ENCODE peak calls at places on chromosome 14, in four cellular contexts. One of them, this sample, is unnamed.

GRCh38 chr14:52902971-52903385 is 47.9 kb downstream of the FERMT2 start:
- DNase-seq in MM.1S: no peak
- DNase-seq in transverse colon: no peak
- DNase-seq in tibial nerve: no peak
- DNase-seq in this sample: no peak

GRCh38 chr14:48983355-48983888 is 602.8 kb downstream of the RPS29 start:
- DNase-seq in MM.1S: no peak
- DNase-seq in transverse colon: no peak
- DNase-seq in tibial nerve: no peak
- DNase-seq in this sample: no peak

GRCh38 chr14:76810525-76810924 is 2.2 kb downstream of the ANGEL1 start:
- DNase-seq in MM.1S: no peak
- DNase-seq in transverse colon: no peak
- DNase-seq in tibial nerve: no peak
- DNase-seq in this sample: no peak

GRCh38 chr14:80521456-80521855 is 310.2 kb upstream of the DIO2 start:
- DNase-seq in MM.1S: no peak
- DNase-seq in transverse colon: no peak
- DNase-seq in tibial nerve: no peak
- DNase-seq in this sample: no peak

GRCh38 chr14:32225378-32225920 is 22.4 kb upstream of the RNU6-8 start:
- DNase-seq in MM.1S: no peak
- DNase-seq in transverse colon: no peak
- DNase-seq in tibial nerve: no peak
- DNase-seq in this sample: no peak

GRCh38 chr14:73397810-73398209 is 60.5 kb downstream of the NUMB start:
- DNase-seq in MM.1S: no peak
- DNase-seq in transverse colon: no peak
- DNase-seq in tibial nerve: no peak
- DNase-seq in this sample: no peak

GRCh38 chr14:32627545-32628298 is 298.6 kb downstream of the AKAP6 start:
- DNase-seq in MM.1S: no peak
- DNase-seq in transverse colon: no peak
- DNase-seq in tibial nerve: no peak
- DNase-seq in this sample: no peak

GRCh38 chr14:77310041-77310440 is 10.6 kb downstream of the POMT2 start:
- DNase-seq in MM.1S: no peak
- DNase-seq in transverse colon: no peak
- DNase-seq in tibial nerve: no peak
- DNase-seq in this sample: no peak

DNA sequence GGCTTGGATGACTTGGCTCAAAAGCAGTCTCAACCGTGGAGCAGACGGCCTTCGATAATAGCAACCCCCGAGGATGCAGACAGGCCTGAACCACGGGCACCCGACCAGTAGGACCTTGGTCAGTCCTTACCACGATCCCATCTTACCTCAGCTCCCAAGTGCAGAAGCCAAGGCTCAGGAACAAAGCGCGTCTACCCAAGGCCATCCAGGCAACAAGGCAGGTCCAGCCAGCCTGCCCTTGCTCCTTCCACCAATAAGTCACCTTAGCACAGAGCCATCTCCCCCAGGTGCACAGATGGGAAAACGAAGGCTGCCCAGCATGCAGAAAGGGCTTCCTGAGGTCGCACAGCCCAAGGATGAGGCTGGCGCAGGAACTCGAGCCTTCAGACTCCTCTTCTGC is 77.3 kb downstream of the BCL11B start:
- DNase-seq in MM.1S: no peak
- DNase-seq in transverse colon: no peak
- DNase-seq in tibial nerve: no peak
- DNase-seq in this sample: no peak
- H3K4me1 ChIP-seq in MM.1S: no peaks in the 10 kb centered on the region
- H3K4me1 ChIP-seq in transverse colon: no peaks in the 10 kb centered on the region
- H3K4me1 ChIP-seq in tibial nerve: peaks cover 33% of the 10 kb centered on the region
- H3K4me1 ChIP-seq in this sample: no peaks in the 10 kb centered on the region

GRCh38 chr14:105228562-105228961 is 19.8 kb upstream of the BTBD6 start:
- DNase-seq in MM.1S: no peak
- DNase-seq in transverse colon: no peak
- DNase-seq in tibial nerve: no peak
- DNase-seq in this sample: no peak
- H3K27ac ChIP-seq in MM.1S: no peak overlapping the region
- H3K27ac ChIP-seq in transverse colon: no peak overlapping the region
- H3K27ac ChIP-seq in tibial nerve: no peak overlapping the region
- H3K27ac ChIP-seq in this sample: no peak overlapping the region

DNA sequence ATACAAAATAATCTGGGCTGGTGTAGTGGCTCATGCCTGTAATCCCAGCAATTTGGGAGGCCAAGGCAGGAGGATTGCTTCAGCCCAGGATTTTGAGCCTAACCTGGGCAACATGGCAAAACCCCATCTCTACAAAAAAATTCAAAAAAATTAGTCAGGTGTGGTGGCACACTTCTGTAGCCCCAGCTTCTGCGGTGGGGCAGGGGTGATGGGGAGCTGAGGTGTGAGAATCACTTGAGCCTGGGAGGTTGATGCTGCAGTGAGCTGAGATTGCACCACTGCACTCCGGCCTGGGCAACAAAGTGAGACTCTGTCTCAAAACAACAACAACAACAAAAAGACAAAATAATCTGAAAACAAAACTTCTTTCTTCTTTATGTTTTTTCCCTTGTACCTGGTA is 66.0 kb downstream of the TC2N start:
- DNase-seq in MM.1S: no peak
- DNase-seq in transverse colon: no peak
- DNase-seq in tibial nerve: no peak
- DNase-seq in this sample: no peak
- H3K4me1 ChIP-seq in MM.1S: no peaks in the 10 kb centered on the region
- H3K4me1 ChIP-seq in transverse colon: no peaks in the 10 kb centered on the region
- H3K4me1 ChIP-seq in tibial nerve: no peaks in the 10 kb centered on the region
- H3K4me1 ChIP-seq in this sample: no peaks in the 10 kb centered on the region

DNA sequence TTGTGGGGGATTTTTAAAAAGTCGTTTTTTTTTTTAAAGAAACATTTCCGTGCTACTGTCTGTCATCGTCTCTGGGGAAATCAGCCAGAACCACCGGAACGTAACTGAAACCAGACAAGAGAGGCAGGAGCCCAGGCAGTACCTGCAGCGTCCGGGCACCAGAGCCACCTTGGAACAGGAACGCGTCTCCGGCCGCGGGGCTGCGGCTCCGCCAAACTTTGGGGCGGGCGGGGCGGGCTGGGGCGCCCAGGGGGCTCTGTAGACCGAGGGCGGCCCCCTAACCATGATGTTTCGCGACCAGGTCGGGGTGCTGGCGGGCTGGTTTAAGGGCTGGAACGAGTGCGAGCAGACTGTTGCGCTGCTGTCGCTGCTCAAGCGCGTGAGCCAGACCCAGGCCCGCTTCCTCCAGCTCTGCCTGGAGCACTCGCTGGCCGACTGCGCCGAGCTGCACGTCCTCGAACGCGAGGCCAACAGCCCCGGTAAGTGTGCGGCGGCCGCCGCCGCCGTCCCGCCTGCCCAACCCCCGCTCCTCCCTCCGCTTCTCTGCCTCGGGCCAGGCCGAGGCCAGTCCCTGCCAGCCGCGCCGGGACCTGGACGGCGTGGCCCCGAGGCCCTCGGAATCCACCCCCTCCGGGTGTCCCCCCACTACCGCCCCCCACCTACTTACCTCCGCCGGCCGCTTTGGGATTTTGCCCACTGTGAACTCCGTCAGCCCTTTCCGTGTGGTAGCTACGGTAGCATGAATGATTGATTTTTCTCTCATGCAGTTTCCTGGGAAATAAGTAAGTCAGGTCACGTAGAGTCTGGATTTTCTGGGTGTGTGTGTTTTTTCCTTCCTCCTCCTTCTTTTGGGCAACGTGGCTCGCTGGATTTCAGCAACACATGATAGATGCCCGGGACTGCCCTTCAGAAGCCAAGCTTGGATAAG is 970 bp downstream of the SAMD4A start:
- DNase-seq in MM.1S: peak; percentile 30
- DNase-seq in transverse colon: peak; percentile 49
- DNase-seq in tibial nerve: peak; percentile 17
- DNase-seq in this sample: no peak
- H3K27ac ChIP-seq in MM.1S: peak overlapping the region; percentile 23
- H3K27ac ChIP-seq in transverse colon: peak overlapping the region; percentile 97
- H3K27ac ChIP-seq in tibial nerve: peak overlapping the region; percentile 99
- H3K27ac ChIP-seq in this sample: peak overlapping the region; percentile 99

GRCh38 chr14:92122351-92122677 is 545 bp downstream of the CPSF2 start:
- DNase-seq in MM.1S: peak; percentile 26
- DNase-seq in transverse colon: peak; percentile 23
- DNase-seq in tibial nerve: no peak
- DNase-seq in this sample: no peak
- H3K4me1 ChIP-seq in MM.1S: peaks cover 6% of the 10 kb centered on the region
- H3K4me1 ChIP-seq in transverse colon: peaks cover 10% of the 10 kb centered on the region
- H3K4me1 ChIP-seq in tibial nerve: peaks cover 56% of the 10 kb centered on the region
- H3K4me1 ChIP-seq in this sample: peaks cover 20% of the 10 kb centered on the region

DNA sequence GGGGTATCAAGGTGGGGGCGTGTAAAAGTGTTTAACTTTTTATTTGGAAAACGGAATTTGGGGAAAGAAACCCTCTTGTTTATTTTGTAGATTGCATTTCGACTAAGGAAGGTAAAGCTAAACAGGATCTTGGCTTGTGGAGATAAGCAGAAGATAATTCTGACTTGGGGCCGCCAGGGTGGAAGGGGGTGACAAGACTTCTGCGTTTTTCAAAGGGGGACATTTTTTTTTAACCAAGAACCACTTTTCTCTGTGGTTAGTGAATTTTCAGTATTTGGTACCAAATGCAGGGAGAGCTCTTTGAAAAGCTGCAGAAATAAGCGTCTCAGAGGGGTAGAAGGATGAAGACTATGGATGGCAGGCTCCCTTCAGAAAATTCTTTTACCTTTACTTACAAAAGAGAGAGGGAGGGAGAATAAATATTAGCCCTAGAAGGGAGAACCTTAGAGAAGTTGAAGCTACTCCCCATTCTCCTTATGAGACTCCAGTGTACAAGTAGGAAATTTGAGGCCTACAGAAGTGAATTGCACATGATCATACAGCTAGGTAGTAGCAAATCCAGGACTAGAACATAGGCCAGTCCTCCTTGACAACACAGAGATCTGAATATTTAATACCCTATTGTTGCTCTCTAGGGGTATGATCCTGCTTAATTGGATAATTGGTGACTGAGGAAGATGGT is 783 bp downstream of the MRPL52 start:
- DNase-seq in MM.1S: no peak
- DNase-seq in transverse colon: no peak
- DNase-seq in tibial nerve: no peak
- DNase-seq in this sample: no peak
- H3K27ac ChIP-seq in MM.1S: peak overlapping the region; percentile 49
- H3K27ac ChIP-seq in transverse colon: peak overlapping the region; percentile 84
- H3K27ac ChIP-seq in tibial nerve: no peak overlapping the region
- H3K27ac ChIP-seq in this sample: peak overlapping the region; percentile 78

DNA sequence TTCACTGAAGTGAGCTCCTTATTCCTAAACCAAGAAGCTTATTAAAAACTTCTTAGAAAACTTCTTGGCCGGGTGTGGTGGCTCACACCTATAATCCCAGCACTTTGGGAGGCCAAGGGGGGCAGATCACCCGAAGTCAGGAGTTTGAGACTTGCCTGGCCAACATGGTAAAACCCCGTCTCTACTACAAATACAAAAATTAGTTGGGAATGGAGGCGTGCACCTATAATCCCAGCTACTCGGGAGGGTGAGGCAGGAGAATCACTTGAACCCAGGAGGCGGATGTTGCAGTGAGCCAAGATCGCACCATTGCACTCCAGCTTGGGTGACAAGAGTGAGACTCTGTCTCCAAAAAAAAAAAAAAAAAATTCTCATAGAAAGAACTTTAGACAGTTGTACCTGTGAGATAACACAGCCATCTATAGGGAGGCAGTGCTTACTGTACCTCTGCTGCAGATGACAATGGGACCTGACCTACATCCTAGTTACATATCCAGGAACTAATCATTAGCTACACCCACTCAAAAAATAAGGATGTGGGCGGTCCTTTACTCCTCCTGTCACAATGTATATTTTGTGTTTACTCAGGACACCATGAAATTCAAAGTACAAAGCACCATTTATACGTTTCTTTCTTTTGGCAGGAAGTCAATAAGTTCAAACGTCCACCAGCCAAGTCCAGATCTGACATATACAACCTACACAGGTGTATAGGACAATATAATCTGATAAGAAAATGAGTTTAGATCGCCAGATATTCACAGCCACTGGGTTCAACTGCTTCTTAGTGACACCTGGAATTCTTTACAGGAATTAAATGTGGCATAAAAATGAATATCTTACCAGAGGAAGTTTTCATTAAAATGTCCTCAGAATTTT is 14.9 kb downstream of the STXBP6 start:
- DNase-seq in MM.1S: no peak
- DNase-seq in transverse colon: no peak
- DNase-seq in tibial nerve: no peak
- DNase-seq in this sample: no peak
- H3K4me1 ChIP-seq in MM.1S: no peaks in the 10 kb centered on the region
- H3K4me1 ChIP-seq in transverse colon: peaks cover 13% of the 10 kb centered on the region
- H3K4me1 ChIP-seq in tibial nerve: peaks cover 6% of the 10 kb centered on the region
- H3K4me1 ChIP-seq in this sample: peaks cover 13% of the 10 kb centered on the region

GRCh38 chr14:83120187-83120586 is 1586.5 kb upstream of the SEL1L start:
- DNase-seq in MM.1S: no peak
- DNase-seq in transverse colon: no peak
- DNase-seq in tibial nerve: no peak
- DNase-seq in this sample: no peak
- H3K27ac ChIP-seq in MM.1S: no peak overlapping the region
- H3K27ac ChIP-seq in transverse colon: no peak overlapping the region
- H3K27ac ChIP-seq in tibial nerve: no peak overlapping the region
- H3K27ac ChIP-seq in this sample: no peak overlapping the region

DNA sequence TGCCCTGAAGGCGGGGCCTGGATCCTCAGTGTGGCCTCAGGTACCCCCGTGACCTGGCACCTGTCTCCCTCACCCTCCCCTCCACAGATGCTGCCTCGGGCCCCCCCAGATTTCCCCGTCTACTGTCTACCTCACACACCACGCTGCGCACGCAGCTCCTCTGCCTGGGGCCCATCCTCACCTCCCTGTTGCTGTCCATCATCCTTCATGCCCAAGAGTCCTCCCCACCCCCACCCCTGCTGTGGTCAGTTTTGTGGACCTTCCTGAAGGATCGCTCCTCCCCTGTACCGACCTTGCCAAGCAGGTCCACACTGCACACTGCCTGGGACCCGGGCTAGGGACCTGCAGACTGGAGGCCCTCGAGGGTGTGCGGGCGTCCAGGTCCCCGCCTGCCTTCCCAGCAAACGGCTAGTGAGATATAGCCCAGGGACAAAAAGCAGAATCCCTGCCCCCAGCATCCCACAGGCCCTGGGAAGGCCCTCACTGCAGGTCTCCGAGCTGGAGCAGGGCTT is 197.4 kb upstream of the DIO3 start:
- DNase-seq in MM.1S: no peak
- DNase-seq in transverse colon: no peak
- DNase-seq in tibial nerve: no peak
- DNase-seq in this sample: no peak
- H3K4me1 ChIP-seq in MM.1S: no peaks in the 10 kb centered on the region
- H3K4me1 ChIP-seq in transverse colon: peaks cover 21% of the 10 kb centered on the region
- H3K4me1 ChIP-seq in tibial nerve: peaks cover 45% of the 10 kb centered on the region
- H3K4me1 ChIP-seq in this sample: no peaks in the 10 kb centered on the region

GRCh38 chr14:64654931-64655330 is 49.3 kb upstream of the PLEKHG3 start:
- DNase-seq in MM.1S: no peak
- DNase-seq in transverse colon: no peak
- DNase-seq in tibial nerve: no peak
- DNase-seq in this sample: no peak
- H3K27ac ChIP-seq in MM.1S: no peak overlapping the region
- H3K27ac ChIP-seq in transverse colon: peak overlapping the region; percentile 1
- H3K27ac ChIP-seq in tibial nerve: no peak overlapping the region
- H3K27ac ChIP-seq in this sample: peak overlapping the region; percentile 62

This sample was measured in right atrium auricular region.